ENCODE peak calls at places on chromosomes 13 and 19, in nine cellular contexts. H is BJ, U is right cardiac atrium, J is endodermal cell, I is mammary epithelial cell, C is hepatocyte, D is cardiac muscle cell, Z is esophagus muscularis mucosa, G is astrocyte. T is an unnamed sample.

GRCh38 chr13:114140131-114140908 is 7.9 kb upstream of the RASA3 start:
- DNase-seq in H (no peak), U (no peak), J (no peak), I (no peak), C (no peak), D (no peak), Z (no peak), G (no peak), T (no peak)

GRCh38 chr13:114130708-114131580 is 1.5 kb downstream of the RASA3 start:
- DNase-seq in H (peak; percentile 58), U (peak; percentile 80), J (peak; percentile 79), I (peak; percentile 73), C (peak; percentile 57), D (peak; percentile 78), Z (no peak), G (peak; percentile 92), T (peak; percentile 55)

GRCh38 chr13:79491715-79492114 is 10.8 kb downstream of the NDFIP2 start:
- DNase-seq in H (peak; percentile 82), U (no peak), J (no peak), I (peak; percentile 95), C (no peak), D (peak; percentile 74), Z (no peak), G (peak; percentile 85), T (no peak)

GRCh38 chr13:71368301-71368700 is 498.7 kb downstream of the DACH1 start:
- DNase-seq in H (no peak), U (no peak), J (no peak), I (no peak), C (no peak), D (no peak), Z (no peak), G (no peak), T (no peak)

GRCh38 chr19:3618144-3618810 is 8.3 kb downstream of the CACTIN start:
- DNase-seq in H (no peak), U (peak; percentile 93), J (peak; percentile 89), I (no peak), C (peak; percentile 71), D (peak; percentile 67), Z (no peak), G (no peak), T (peak; percentile 71)

GRCh38 chr13:98206946-98207345 is 29.9 kb upstream of the RNF113B start:
- DNase-seq in H (peak; percentile 99), U (no peak), J (no peak), I (no peak), C (no peak), D (peak; percentile 59), Z (no peak), G (peak; percentile 100), T (no peak)

GRCh38 chr13:32237681-32238080 is 77.5 kb downstream of the ZAR1L start:
- DNase-seq in H (no peak), U (no peak), J (no peak), I (no peak), C (no peak), D (no peak), Z (no peak), G (no peak), T (no peak)

GRCh38 chr19:15584541-15585115 is 30.4 kb upstream of the CYP4F8 start:
- DNase-seq in H (no peak), U (peak; percentile 94), J (peak; percentile 97), I (peak; percentile 45), C (peak; percentile 59), D (peak; percentile 68), Z (no peak), G (peak; percentile 15), T (peak; percentile 82)

GRCh38 chr19:16660763-16661479 is at the start of gene TMEM38A:
- DNase-seq in H (no peak), U (peak; percentile 81), J (peak; percentile 75), I (peak; percentile 22), C (peak; percentile 77), D (peak; percentile 9), Z (no peak), G (no peak), T (peak; percentile 62)

GRCh38 chr19:47766359-47766620 is 12.2 kb upstream of the SELENOW start:
- DNase-seq in H (no peak), U (no peak), J (no peak), I (no peak), C (no peak), D (no peak), Z (no peak), G (no peak), T (no peak)

GRCh38 chr19:40592170-40592569 is 9.0 kb upstream of the LTBP4 start:
- DNase-seq in H (no peak), U (no peak), J (peak; percentile 68), I (peak; percentile 71), C (no peak), D (peak; percentile 69), Z (no peak), G (peak; percentile 69), T (no peak)

GRCh38 chr13:68369739-68370138 is 1139.6 kb upstream of the PCDH9 start:
- DNase-seq in H (no peak), U (no peak), J (no peak), I (no peak), C (peak; percentile 18), D (no peak), Z (no peak), G (peak; percentile 46), T (no peak)

GRCh38 chr13:106355866-106356265 is 179.6 kb downstream of the EFNB2 start:
- DNase-seq in H (no peak), U (no peak), J (no peak), I (no peak), C (no peak), D (no peak), Z (no peak), G (no peak), T (no peak)

GRCh38 chr19:6481541-6482342 is at the start of gene DENND1C:
- DNase-seq in H (no peak), U (peak; percentile 77), J (peak; percentile 78), I (no peak), C (peak; percentile 45), D (peak; percentile 23), Z (no peak), G (no peak), T (no peak)

GRCh38 chr13:101397742-101398141 is 18.6 kb downstream of the NALCN start:
- DNase-seq in H (peak; percentile 35), U (no peak), J (no peak), I (peak; percentile 78), C (no peak), D (no peak), Z (peak; percentile 45), G (peak; percentile 92), T (no peak)

GRCh38 chr19:3397266-3398022 is 31.1 kb downstream of the NFIC start:
- DNase-seq in H (no peak), U (peak; percentile 88), J (peak; percentile 66), I (peak; percentile 61), C (no peak), D (peak; percentile 33), Z (no peak), G (no peak), T (peak; percentile 68)

GRCh38 chr13:51230473-51231105 is 8.4 kb downstream of the FAM124A start:
- DNase-seq in H (no peak), U (peak; percentile 87), J (peak; percentile 58), I (no peak), C (peak; percentile 41), D (peak; percentile 89), Z (no peak), G (peak; percentile 4), T (peak; percentile 65)
- H3K27me3 ChIP-seq in H (peaks cover 9% of the 10 kb centered on the region), U (no peaks in the 10 kb centered on the region), J (no peaks in the 10 kb centered on the region), I (peaks cover 6% of the 10 kb centered on the region), C (peaks cover 40% of the 10 kb centered on the region), D (no peaks in the 10 kb centered on the region), Z (no peaks in the 10 kb centered on the region), G (peaks cover 33% of the 10 kb centered on the region), T (no peaks in the 10 kb centered on the region)

DNA sequence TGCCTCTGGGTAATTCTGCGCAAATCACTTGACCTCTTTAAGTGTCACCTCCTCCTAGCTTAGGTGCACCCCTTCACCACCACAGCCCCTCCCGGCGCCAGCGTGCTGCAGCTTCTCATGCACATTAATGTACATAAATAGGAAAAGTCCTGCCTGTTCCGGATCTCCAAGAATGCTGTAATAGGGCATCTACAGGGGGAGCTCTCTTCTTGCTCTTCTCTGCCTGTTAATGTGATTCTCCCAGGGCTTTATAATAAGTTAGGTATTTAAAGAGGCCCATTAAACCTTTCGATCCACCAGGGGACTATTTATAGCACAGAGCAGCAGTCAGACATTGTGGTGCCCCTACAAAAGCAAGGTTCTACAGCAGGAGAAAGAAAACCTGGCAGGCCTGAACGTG is 35.3 kb downstream of the SOX1 start:
- DNase-seq in H (no peak), U (no peak), J (no peak), I (no peak), C (no peak), D (no peak), Z (peak; percentile 81), G (no peak), T (no peak)
- H3K27me3 ChIP-seq in H (no peaks in the 10 kb centered on the region), U (no peaks in the 10 kb centered on the region), J (peaks cover 99% of the 10 kb centered on the region), I (peaks cover 9% of the 10 kb centered on the region), C (peaks cover 95% of the 10 kb centered on the region), D (peaks cover 99% of the 10 kb centered on the region), Z (peaks cover 28% of the 10 kb centered on the region), G (peaks cover 26% of the 10 kb centered on the region), T (peaks cover 99% of the 10 kb centered on the region)

GRCh38 chr19:51142119-51142518 is at the start of gene SIGLEC7:
- DNase-seq in H (no peak), U (peak; percentile 82), J (peak; percentile 34), I (no peak), C (no peak), D (no peak), Z (no peak), G (no peak), T (peak; percentile 46)
- H3K27me3 ChIP-seq in H (no peaks in the 10 kb centered on the region), U (no peaks in the 10 kb centered on the region), J (no peaks in the 10 kb centered on the region), I (peaks cover 3% of the 10 kb centered on the region), C (no peaks in the 10 kb centered on the region), D (no peaks in the 10 kb centered on the region), Z (peaks cover 6% of the 10 kb centered on the region), G (no peaks in the 10 kb centered on the region), T (peaks cover 76% of the 10 kb centered on the region)

DNA sequence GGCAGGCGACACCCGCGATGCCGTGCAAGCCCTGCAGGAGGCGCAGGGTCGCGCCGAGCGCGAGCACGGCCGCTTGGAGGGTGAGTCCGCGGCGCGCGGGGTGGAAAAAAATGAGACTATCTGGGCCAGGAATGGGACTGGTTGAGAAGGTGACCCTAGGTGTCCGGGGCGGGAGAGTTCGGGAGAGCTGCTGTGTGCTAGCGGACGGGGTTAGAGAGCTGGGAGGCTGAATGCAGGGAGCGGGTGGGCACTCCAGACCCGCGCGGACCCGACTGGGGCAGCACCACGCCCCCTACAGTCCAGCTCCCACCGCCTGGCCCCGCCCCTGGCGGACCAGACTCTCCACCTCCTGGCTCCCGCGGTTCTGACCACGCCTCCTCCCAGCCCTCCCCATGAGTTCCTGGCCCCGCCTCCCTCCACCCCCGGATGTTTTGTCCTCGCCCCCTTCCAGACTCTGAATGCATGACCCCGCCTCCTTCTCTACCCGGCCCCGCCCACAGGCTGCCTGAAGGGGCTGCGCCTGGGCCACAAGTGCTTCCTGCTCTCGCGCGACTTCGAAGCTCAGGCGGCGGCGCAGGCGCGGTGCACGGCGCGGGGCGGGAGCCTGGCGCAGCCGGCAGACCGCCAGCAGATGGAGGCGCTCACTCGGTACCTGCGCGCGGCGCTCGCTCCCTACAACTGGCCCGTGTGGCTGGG is 1.5 kb downstream of the CLEC11A start:
- DNase-seq in H (peak; percentile 96), U (peak; percentile 100), J (peak; percentile 100), I (peak; percentile 99), C (peak; percentile 100), D (peak; percentile 100), Z (peak; percentile 99), G (peak; percentile 81), T (peak; percentile 98)
- H3K27me3 ChIP-seq in H (no peaks in the 10 kb centered on the region), U (no peaks in the 10 kb centered on the region), J (peaks cover 10% of the 10 kb centered on the region), I (no peaks in the 10 kb centered on the region), C (peaks cover 32% of the 10 kb centered on the region), D (peaks cover 13% of the 10 kb centered on the region), Z (no peaks in the 10 kb centered on the region), G (no peaks in the 10 kb centered on the region), T (peaks cover 91% of the 10 kb centered on the region)

DNA sequence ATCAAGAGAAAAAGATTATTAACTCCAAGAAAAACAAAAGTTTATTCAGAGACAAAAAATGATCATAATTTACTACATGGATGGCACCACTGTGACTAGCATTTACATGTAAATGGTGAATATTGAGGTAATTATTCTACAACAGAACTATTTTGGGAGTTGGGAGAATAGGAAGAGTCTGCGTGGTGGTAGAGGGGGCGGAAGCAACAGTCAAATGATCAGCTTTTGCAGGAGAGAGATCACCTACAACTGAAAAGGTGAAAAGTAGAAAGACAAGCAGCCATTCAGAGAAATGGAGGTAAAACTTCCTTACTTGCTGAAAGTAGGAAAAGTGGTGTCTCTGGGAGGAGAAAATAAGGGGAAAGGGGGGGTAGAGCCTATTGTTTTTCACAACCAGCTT is 62.8 kb upstream of the SACS start:
- DNase-seq in H (no peak), U (no peak), J (no peak), I (no peak), C (no peak), D (no peak), Z (no peak), G (no peak), T (no peak)
- H3K27me3 ChIP-seq in H (no peaks in the 10 kb centered on the region), U (no peaks in the 10 kb centered on the region), J (no peaks in the 10 kb centered on the region), I (peaks cover 2% of the 10 kb centered on the region), C (no peaks in the 10 kb centered on the region), D (no peaks in the 10 kb centered on the region), Z (no peaks in the 10 kb centered on the region), G (no peaks in the 10 kb centered on the region), T (no peaks in the 10 kb centered on the region)